ENCODE peak calls at places on chromosomes 1 and 21, in seven cellular contexts. One of them, this sample, is unnamed.

GRCh38 chr21:15297829-15298228 is 233.0 kb upstream of the NRIP1 start:
- DNase-seq in Panc1: no peak
- DNase-seq in NCI-H1092: no peak
- DNase-seq in AG08396: no peak
- DNase-seq in HT-29: no peak
- DNase-seq in heart left ventricle: no peak
- DNase-seq in activated naive CD4-positive, alpha-beta T cell treated with anti-CD3 and anti-CD28 coated beads, Interleukin-2, amount 10 ng/mL, durations not matched to agents 7 days and 5 days: no peak
- DNase-seq in this sample: no peak

GRCh38 chr1:83905315-83905907 is 93.5 kb downstream of the TTLL7 start:
- DNase-seq in Panc1: peak; percentile 43
- DNase-seq in NCI-H1092: no peak
- DNase-seq in AG08396: no peak
- DNase-seq in HT-29: peak; percentile 51
- DNase-seq in heart left ventricle: no peak
- DNase-seq in activated naive CD4-positive, alpha-beta T cell treated with anti-CD3 and anti-CD28 coated beads, Interleukin-2, amount 10 ng/mL, durations not matched to agents 7 days and 5 days: no peak
- DNase-seq in this sample: peak; percentile 23

GRCh38 chr1:201930137-201930536 is 16.2 kb downstream of the LMOD1 start:
- DNase-seq in Panc1: no peak
- DNase-seq in NCI-H1092: no peak
- DNase-seq in AG08396: no peak
- DNase-seq in HT-29: no peak
- DNase-seq in heart left ventricle: no peak
- DNase-seq in activated naive CD4-positive, alpha-beta T cell treated with anti-CD3 and anti-CD28 coated beads, Interleukin-2, amount 10 ng/mL, durations not matched to agents 7 days and 5 days: no peak
- DNase-seq in this sample: no peak

GRCh38 chr1:172746091-172746949 is 87.4 kb downstream of the FASLG start:
- DNase-seq in Panc1: peak; percentile 83
- DNase-seq in NCI-H1092: no peak
- DNase-seq in AG08396: peak; percentile 81
- DNase-seq in HT-29: peak; percentile 83
- DNase-seq in heart left ventricle: no peak
- DNase-seq in activated naive CD4-positive, alpha-beta T cell treated with anti-CD3 and anti-CD28 coated beads, Interleukin-2, amount 10 ng/mL, durations not matched to agents 7 days and 5 days: peak; percentile 54
- DNase-seq in this sample: no peak

GRCh38 chr1:166489670-166490436 is 323.1 kb upstream of the FAM78B start:
- DNase-seq in Panc1: peak; percentile 33
- DNase-seq in NCI-H1092: no peak
- DNase-seq in AG08396: no peak
- DNase-seq in HT-29: peak; percentile 69
- DNase-seq in heart left ventricle: no peak
- DNase-seq in activated naive CD4-positive, alpha-beta T cell treated with anti-CD3 and anti-CD28 coated beads, Interleukin-2, amount 10 ng/mL, durations not matched to agents 7 days and 5 days: peak; percentile 61
- DNase-seq in this sample: peak; percentile 36

GRCh38 chr21:29568020-29568419 is 269.3 kb downstream of the BACH1 start:
- DNase-seq in Panc1: no peak
- DNase-seq in NCI-H1092: no peak
- DNase-seq in AG08396: no peak
- DNase-seq in HT-29: no peak
- DNase-seq in heart left ventricle: no peak
- DNase-seq in activated naive CD4-positive, alpha-beta T cell treated with anti-CD3 and anti-CD28 coated beads, Interleukin-2, amount 10 ng/mL, durations not matched to agents 7 days and 5 days: no peak
- DNase-seq in this sample: no peak

GRCh38 chr1:116986531-116987255 is 14.9 kb upstream of the CD101 start:
- DNase-seq in Panc1: no peak
- DNase-seq in NCI-H1092: no peak
- DNase-seq in AG08396: no peak
- DNase-seq in HT-29: no peak
- DNase-seq in heart left ventricle: no peak
- DNase-seq in activated naive CD4-positive, alpha-beta T cell treated with anti-CD3 and anti-CD28 coated beads, Interleukin-2, amount 10 ng/mL, durations not matched to agents 7 days and 5 days: peak; percentile 57
- DNase-seq in this sample: no peak

GRCh38 chr1:46613661-46614603 is 2.7 kb downstream of the MOB3C start:
- DNase-seq in Panc1: no peak
- DNase-seq in NCI-H1092: no peak
- DNase-seq in AG08396: peak; percentile 82
- DNase-seq in HT-29: no peak
- DNase-seq in heart left ventricle: peak; percentile 96
- DNase-seq in activated naive CD4-positive, alpha-beta T cell treated with anti-CD3 and anti-CD28 coated beads, Interleukin-2, amount 10 ng/mL, durations not matched to agents 7 days and 5 days: peak; percentile 74
- DNase-seq in this sample: no peak

GRCh38 chr1:155174334-155175280 is 958 bp downstream of the TRIM46 start:
- DNase-seq in Panc1: no peak
- DNase-seq in NCI-H1092: peak; percentile 76
- DNase-seq in AG08396: peak; percentile 70
- DNase-seq in HT-29: no peak
- DNase-seq in heart left ventricle: no peak
- DNase-seq in activated naive CD4-positive, alpha-beta T cell treated with anti-CD3 and anti-CD28 coated beads, Interleukin-2, amount 10 ng/mL, durations not matched to agents 7 days and 5 days: peak; percentile 78
- DNase-seq in this sample: no peak

GRCh38 chr1:236143104-236143948 is 987 bp downstream of the GPR137B start:
- DNase-seq in Panc1: no peak
- DNase-seq in NCI-H1092: no peak
- DNase-seq in AG08396: peak; percentile 88
- DNase-seq in HT-29: no peak
- DNase-seq in heart left ventricle: no peak
- DNase-seq in activated naive CD4-positive, alpha-beta T cell treated with anti-CD3 and anti-CD28 coated beads, Interleukin-2, amount 10 ng/mL, durations not matched to agents 7 days and 5 days: peak; percentile 34
- DNase-seq in this sample: no peak

GRCh38 chr1:53366901-53367502 is 39.1 kb upstream of the LRP8 start:
- DNase-seq in Panc1: no peak
- DNase-seq in NCI-H1092: no peak
- DNase-seq in AG08396: no peak
- DNase-seq in HT-29: no peak
- DNase-seq in heart left ventricle: no peak
- DNase-seq in activated naive CD4-positive, alpha-beta T cell treated with anti-CD3 and anti-CD28 coated beads, Interleukin-2, amount 10 ng/mL, durations not matched to agents 7 days and 5 days: peak; percentile 7
- DNase-seq in this sample: no peak

GRCh38 chr1:115426271-115426771 is 88.3 kb upstream of the NGF start:
- DNase-seq in Panc1: no peak
- DNase-seq in NCI-H1092: no peak
- DNase-seq in AG08396: peak; percentile 61
- DNase-seq in HT-29: no peak
- DNase-seq in heart left ventricle: peak; percentile 88
- DNase-seq in activated naive CD4-positive, alpha-beta T cell treated with anti-CD3 and anti-CD28 coated beads, Interleukin-2, amount 10 ng/mL, durations not matched to agents 7 days and 5 days: no peak
- DNase-seq in this sample: no peak

GRCh38 chr1:107952989-107953388 is 12.0 kb downstream of the VAV3 start:
- DNase-seq in Panc1: no peak
- DNase-seq in NCI-H1092: no peak
- DNase-seq in AG08396: no peak
- DNase-seq in HT-29: no peak
- DNase-seq in heart left ventricle: no peak
- DNase-seq in activated naive CD4-positive, alpha-beta T cell treated with anti-CD3 and anti-CD28 coated beads, Interleukin-2, amount 10 ng/mL, durations not matched to agents 7 days and 5 days: no peak
- DNase-seq in this sample: no peak

GRCh38 chr1:112955678-112956502 is at the start of gene SLC16A1:
- DNase-seq in Panc1: peak; percentile 54
- DNase-seq in NCI-H1092: peak; percentile 81
- DNase-seq in AG08396: peak; percentile 97
- DNase-seq in HT-29: peak; percentile 90
- DNase-seq in heart left ventricle: peak; percentile 97
- DNase-seq in activated naive CD4-positive, alpha-beta T cell treated with anti-CD3 and anti-CD28 coated beads, Interleukin-2, amount 10 ng/mL, durations not matched to agents 7 days and 5 days: peak; percentile 91
- DNase-seq in this sample: peak; percentile 71

GRCh38 chr1:31576201-31576669 is at the start of gene TINAGL1:
- DNase-seq in Panc1: no peak
- DNase-seq in NCI-H1092: no peak
- DNase-seq in AG08396: no peak
- DNase-seq in HT-29: peak; percentile 97
- DNase-seq in heart left ventricle: peak; percentile 81
- DNase-seq in activated naive CD4-positive, alpha-beta T cell treated with anti-CD3 and anti-CD28 coated beads, Interleukin-2, amount 10 ng/mL, durations not matched to agents 7 days and 5 days: peak; percentile 30
- DNase-seq in this sample: no peak

GRCh38 chr1:228170666-228171065 is 5.1 kb downstream of the IBA57 start:
- DNase-seq in Panc1: no peak
- DNase-seq in NCI-H1092: no peak
- DNase-seq in AG08396: no peak
- DNase-seq in HT-29: no peak
- DNase-seq in heart left ventricle: no peak
- DNase-seq in activated naive CD4-positive, alpha-beta T cell treated with anti-CD3 and anti-CD28 coated beads, Interleukin-2, amount 10 ng/mL, durations not matched to agents 7 days and 5 days: no peak
- DNase-seq in this sample: no peak

GRCh38 chr1:18957136-18957521 is 653 bp upstream of the IFFO2 start:
- DNase-seq in Panc1: no peak
- DNase-seq in NCI-H1092: no peak
- DNase-seq in AG08396: no peak
- DNase-seq in HT-29: no peak
- DNase-seq in heart left ventricle: peak; percentile 51
- DNase-seq in activated naive CD4-positive, alpha-beta T cell treated with anti-CD3 and anti-CD28 coated beads, Interleukin-2, amount 10 ng/mL, durations not matched to agents 7 days and 5 days: no peak
- DNase-seq in this sample: no peak

GRCh38 chr1:213273546-213273945 is 222.5 kb downstream of the RPS6KC1 start:
- DNase-seq in Panc1: no peak
- DNase-seq in NCI-H1092: no peak
- DNase-seq in AG08396: no peak
- DNase-seq in HT-29: no peak
- DNase-seq in heart left ventricle: no peak
- DNase-seq in activated naive CD4-positive, alpha-beta T cell treated with anti-CD3 and anti-CD28 coated beads, Interleukin-2, amount 10 ng/mL, durations not matched to agents 7 days and 5 days: no peak
- DNase-seq in this sample: no peak

GRCh38 chr1:26190373-26190987 is at the start of gene CATSPER4:
- DNase-seq in Panc1: no peak
- DNase-seq in NCI-H1092: peak; percentile 34
- DNase-seq in AG08396: no peak
- DNase-seq in HT-29: peak; percentile 61
- DNase-seq in heart left ventricle: no peak
- DNase-seq in activated naive CD4-positive, alpha-beta T cell treated with anti-CD3 and anti-CD28 coated beads, Interleukin-2, amount 10 ng/mL, durations not matched to agents 7 days and 5 days: no peak
- DNase-seq in this sample: no peak

GRCh38 chr21:45105906-45106485 is 31.6 kb downstream of the ADARB1 start:
- DNase-seq in Panc1: no peak
- DNase-seq in NCI-H1092: no peak
- DNase-seq in AG08396: no peak
- DNase-seq in HT-29: no peak
- DNase-seq in heart left ventricle: no peak
- DNase-seq in activated naive CD4-positive, alpha-beta T cell treated with anti-CD3 and anti-CD28 coated beads, Interleukin-2, amount 10 ng/mL, durations not matched to agents 7 days and 5 days: no peak
- DNase-seq in this sample: no peak

GRCh38 chr1:63973005-63973419 is 199.2 kb downstream of the ROR1 start:
- DNase-seq in Panc1: no peak
- DNase-seq in NCI-H1092: no peak
- DNase-seq in AG08396: no peak
- DNase-seq in HT-29: no peak
- DNase-seq in heart left ventricle: no peak
- DNase-seq in activated naive CD4-positive, alpha-beta T cell treated with anti-CD3 and anti-CD28 coated beads, Interleukin-2, amount 10 ng/mL, durations not matched to agents 7 days and 5 days: no peak
- DNase-seq in this sample: no peak

GRCh38 chr1:101216623-101217022 is 20.2 kb upstream of the S1PR1 start:
- DNase-seq in Panc1: no peak
- DNase-seq in NCI-H1092: no peak
- DNase-seq in AG08396: no peak
- DNase-seq in HT-29: peak; percentile 27
- DNase-seq in heart left ventricle: no peak
- DNase-seq in activated naive CD4-positive, alpha-beta T cell treated with anti-CD3 and anti-CD28 coated beads, Interleukin-2, amount 10 ng/mL, durations not matched to agents 7 days and 5 days: no peak
- DNase-seq in this sample: no peak

GRCh38 chr1:116325922-116326321 is 47.1 kb upstream of the ATP1A1 start:
- DNase-seq in Panc1: no peak
- DNase-seq in NCI-H1092: no peak
- DNase-seq in AG08396: no peak
- DNase-seq in HT-29: no peak
- DNase-seq in heart left ventricle: no peak
- DNase-seq in activated naive CD4-positive, alpha-beta T cell treated with anti-CD3 and anti-CD28 coated beads, Interleukin-2, amount 10 ng/mL, durations not matched to agents 7 days and 5 days: peak; percentile 69
- DNase-seq in this sample: no peak

GRCh38 chr1:157983787-157984186 is 9.7 kb upstream of the KIRREL1 start:
- DNase-seq in Panc1: no peak
- DNase-seq in NCI-H1092: no peak
- DNase-seq in AG08396: no peak
- DNase-seq in HT-29: no peak
- DNase-seq in heart left ventricle: no peak
- DNase-seq in activated naive CD4-positive, alpha-beta T cell treated with anti-CD3 and anti-CD28 coated beads, Interleukin-2, amount 10 ng/mL, durations not matched to agents 7 days and 5 days: no peak
- DNase-seq in this sample: no peak

GRCh38 chr1:203153989-203154821 is 21.4 kb downstream of the MYBPH start:
- DNase-seq in Panc1: no peak
- DNase-seq in NCI-H1092: no peak
- DNase-seq in AG08396: no peak
- DNase-seq in HT-29: no peak
- DNase-seq in heart left ventricle: no peak
- DNase-seq in activated naive CD4-positive, alpha-beta T cell treated with anti-CD3 and anti-CD28 coated beads, Interleukin-2, amount 10 ng/mL, durations not matched to agents 7 days and 5 days: no peak
- DNase-seq in this sample: no peak

GRCh38 chr1:171245458-171246064 is 2.7 kb upstream of the FMO1 start:
- DNase-seq in Panc1: no peak
- DNase-seq in NCI-H1092: no peak
- DNase-seq in AG08396: peak; percentile 39
- DNase-seq in HT-29: peak; percentile 60
- DNase-seq in heart left ventricle: no peak
- DNase-seq in activated naive CD4-positive, alpha-beta T cell treated with anti-CD3 and anti-CD28 coated beads, Interleukin-2, amount 10 ng/mL, durations not matched to agents 7 days and 5 days: no peak
- DNase-seq in this sample: no peak

GRCh38 chr1:9500756-9501754 is 38.2 kb upstream of the SLC25A33 start:
- DNase-seq in Panc1: no peak
- DNase-seq in NCI-H1092: no peak
- DNase-seq in AG08396: no peak
- DNase-seq in HT-29: no peak
- DNase-seq in heart left ventricle: no peak
- DNase-seq in activated naive CD4-positive, alpha-beta T cell treated with anti-CD3 and anti-CD28 coated beads, Interleukin-2, amount 10 ng/mL, durations not matched to agents 7 days and 5 days: no peak
- DNase-seq in this sample: no peak

GRCh38 chr1:37308571-37308960 is 165.8 kb upstream of the ZC3H12A start:
- DNase-seq in Panc1: no peak
- DNase-seq in NCI-H1092: no peak
- DNase-seq in AG08396: no peak
- DNase-seq in HT-29: no peak
- DNase-seq in heart left ventricle: no peak
- DNase-seq in activated naive CD4-positive, alpha-beta T cell treated with anti-CD3 and anti-CD28 coated beads, Interleukin-2, amount 10 ng/mL, durations not matched to agents 7 days and 5 days: no peak
- DNase-seq in this sample: no peak

This sample was measured in NCI-H2107.